ENCODE peak calls at places on chromosomes 5 and 9, in five cellular contexts. H is spleen, X is breast epithelium, R is ovary, J is A549. W is an unnamed sample.

GRCh38 chr9:120610975-120611689 is 31.2 kb upstream of the CDK5RAP2 start:
- DNase-seq in H (no peak), R (no peak), X (no peak), J (no peak), W (no peak)

GRCh38 chr5:11791777-11792176 is 112.5 kb downstream of the CTNND2 start:
- DNase-seq in J (no peak), R (no peak), X (peak), H (no peak), W (no peak)

GRCh38 chr5:67960939-67961338 is 254.6 kb upstream of the PIK3R1 start:
- DNase-seq in X (no peak), H (no peak), J (no peak), R (no peak), W (no peak)

GRCh38 chr9:131276891-131277672 is 772 bp upstream of the FAM78A start:
- DNase-seq in X (no peak), J (no peak), R (no peak), H (peak), W (no peak)

GRCh38 chr9:86253577-86253976 is 5.9 kb downstream of the C9orf153 start:
- DNase-seq in X (no peak), H (no peak), R (no peak), J (no peak), W (no peak)

GRCh38 chr5:44388504-44389409 is 463 bp downstream of the FGF10 start:
- DNase-seq in H (no peak), R (peak), X (no peak), J (no peak), W (no peak)

GRCh38 chr9:22240619-22241018 is 206.0 kb upstream of the DMRTA1 start:
- DNase-seq in J (no peak), H (no peak), R (no peak), X (no peak), W (no peak)

GRCh38 chr5:62720036-62720441 is 141.4 kb downstream of the LRRC70 start:
- DNase-seq in X (no peak), R (no peak), J (peak), H (no peak), W (no peak)

GRCh38 chr5:69212022-69212421 is 22.6 kb downstream of the CENPH start:
- DNase-seq in J (no peak), H (no peak), R (no peak), X (no peak), W (no peak)

GRCh38 chr5:892390-893136 is at the start of the genes BRD9 and TRIP13:
- DNase-seq in R (peak), J (peak), H (peak), X (peak), W (peak)

GRCh38 chr5:38069360-38069759 is 189.0 kb upstream of the EGFLAM start:
- DNase-seq in H (no peak), R (peak), X (no peak), J (no peak), W (no peak)

GRCh38 chr9:36911601-36912412 is 122.3 kb downstream of the PAX5 start:
- DNase-seq in R (no peak), J (no peak), H (no peak), X (no peak), W (no peak)

DNA sequence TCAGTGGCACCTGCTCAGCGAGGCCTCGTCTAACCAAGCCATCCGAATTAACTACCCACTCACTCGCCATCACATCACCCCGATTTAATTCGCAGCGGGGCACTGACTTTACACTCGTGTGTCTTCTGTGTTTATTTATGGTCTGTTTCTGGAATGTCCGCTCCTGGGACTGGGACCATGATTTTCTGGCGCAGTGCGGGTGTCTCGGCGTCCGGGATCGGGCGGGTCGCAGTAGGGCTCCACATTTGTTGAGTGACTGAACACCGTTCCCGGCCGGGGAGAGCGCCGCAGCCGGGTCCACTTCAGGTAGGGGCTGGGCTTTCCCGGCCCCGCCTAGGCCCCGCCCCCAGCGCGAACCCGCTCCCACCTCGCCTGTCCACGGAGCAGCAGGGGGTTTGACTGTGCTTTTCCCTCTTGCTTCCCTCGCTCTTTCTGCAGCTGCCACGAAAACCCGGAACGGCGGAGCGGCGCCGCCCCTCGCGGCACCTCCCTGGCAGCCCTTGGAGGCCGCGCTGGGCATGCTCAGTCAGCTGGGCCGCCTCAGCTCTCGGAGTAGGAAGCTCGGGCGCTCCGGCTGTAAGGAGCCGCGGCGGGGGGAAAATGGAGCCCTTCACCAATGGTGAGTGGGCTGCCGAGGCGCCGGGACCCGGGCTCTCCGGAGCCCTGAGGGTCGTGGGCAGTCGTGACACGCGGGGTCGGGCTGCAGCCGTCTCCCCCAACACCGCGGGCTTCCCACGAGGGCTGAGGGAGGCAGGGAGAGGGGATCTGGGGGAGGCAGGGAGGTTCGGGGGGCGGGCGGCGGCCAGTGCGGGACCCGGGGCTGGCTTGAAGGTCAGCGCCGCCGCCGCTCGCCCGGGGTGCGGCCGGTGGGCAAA is at the start of gene LNPEP:
- DNase-seq in H (peak), J (peak), R (peak), X (peak), W (peak)
- TF ChIP-seq POLR2A in H (peak), J (peak), R (peak), X (peak), W (peak)

GRCh38 chr5:147240266-147240985 is 5.6 kb downstream of the STK32A start:
- DNase-seq in J (no peak), R (no peak), H (no peak), X (no peak), W (no peak)

GRCh38 chr5:147234098-147234824 is 565 bp upstream of the STK32A start:
- DNase-seq in X (no peak), R (peak), H (no peak), J (no peak), W (no peak)

GRCh38 chr5:147234825-147235635 is at the start of gene STK32A:
- DNase-seq in R (peak), X (no peak), J (no peak), H (no peak), W (peak)
- TF ChIP-seq POLR2A in R (no peak), X (no peak), J (no peak), H (no peak), W (no peak)

GRCh38 chr5:150399158-150400019 is 13.3 kb downstream of the CD74 start:
- DNase-seq in R (no peak), J (no peak), H (no peak), X (no peak), W (no peak)
- TF ChIP-seq POLR2A in R (no peak), J (no peak), H (peak), X (no peak), W (no peak)

GRCh38 chr9:109745335-109746283 is 34.4 kb upstream of the PALM2AKAP2 start:
- DNase-seq in X (peak), J (no peak), R (peak), H (no peak), W (no peak)
- TF ChIP-seq POLR2A in X (no peak), J (no peak), R (no peak), H (no peak), W (no peak)

W was measured in H54.